ENCODE peak calls at places on chromosomes 16 and 17, in nine cellular contexts. Q is T-helper 1 cell, M is A172, W is GM18507, I is T-helper 22 cell, Y is dorsolateral prefrontal cortex, S is transverse colon, E is mucosa of gallbladder, D is neural crest cell. T is an unnamed sample.

GRCh38 chr17:76957600-76958464 is 89.6 kb downstream of the MGAT5B start:
- DNase-seq in Q (no peak), M (no peak), W (no peak), I (no peak), Y (peak; percentile 56), S (no peak), E (no peak), D (no peak), T (no peak)

GRCh38 chr17:74862108-74862901 is 2.6 kb upstream of the GRIN2C start:
- DNase-seq in Q (peak; percentile 57), M (no peak), W (peak; percentile 45), I (no peak), Y (peak; percentile 69), S (peak; percentile 60), E (peak; percentile 46), D (peak; percentile 86), T (peak; percentile 52)

GRCh38 chr16:24291932-24292331 is 35.8 kb downstream of the CACNG3 start:
- DNase-seq in Q (no peak), M (no peak), W (no peak), I (no peak), Y (no peak), S (no peak), E (no peak), D (no peak), T (no peak)

GRCh38 chr16:88685156-88686061 is 898 bp downstream of the SNAI3 start:
- DNase-seq in Q (peak; percentile 40), M (no peak), W (no peak), I (no peak), Y (no peak), S (peak; percentile 50), E (no peak), D (no peak), T (no peak)

GRCh38 chr16:81416749-81417148 is 27.9 kb upstream of the CMIP start:
- DNase-seq in Q (no peak), M (no peak), W (no peak), I (no peak), Y (no peak), S (no peak), E (no peak), D (no peak), T (no peak)

GRCh38 chr17:75587718-75588545 is at the start of gene MYO15B:
- DNase-seq in Q (peak; percentile 56), M (no peak), W (no peak), I (no peak), Y (peak; percentile 59), S (peak; percentile 71), E (peak; percentile 43), D (peak; percentile 64), T (no peak)

GRCh38 chr16:66845791-66846221 is 1.6 kb downstream of the CA7 start:
- DNase-seq in Q (no peak), M (peak; percentile 44), W (no peak), I (no peak), Y (peak; percentile 78), S (no peak), E (no peak), D (no peak), T (no peak)

GRCh38 chr16:29315916-29316517 is 90.5 kb downstream of the NPIPB11 start:
- DNase-seq in Q (no peak), M (no peak), W (no peak), I (no peak), Y (no peak), S (no peak), E (no peak), D (no peak), T (no peak)

GRCh38 chr17:65074778-65075250 is 18.3 kb upstream of the GNA13 start:
- DNase-seq in Q (no peak), M (no peak), W (no peak), I (no peak), Y (no peak), S (peak; percentile 60), E (peak; percentile 74), D (no peak), T (peak; percentile 78)

T was measured in MG63.